ENCODE peak calls at places on chromosome 1, in eight cellular contexts. N is CD8-positive, alpha-beta memory T cell; J is mesendoderm; A is HAP-1; T is pancreas; Z is colonic mucosa; K is mucosa of descending colon; H is tibial artery. M is an unnamed sample.

GRCh38 chr1:221670081-221670480 is 71.8 kb downstream of the DUSP10 start:
- DNase-seq in N (no peak), J (no peak), A (no peak), T (no peak), Z (no peak), K (no peak), H (no peak), M (no peak)

GRCh38 chr1:201491896-201492511 is 14.9 kb downstream of the CSRP1 start:
- DNase-seq in N (no peak), J (no peak), A (no peak), T (no peak), Z (no peak), K (no peak), H (no peak), M (no peak)

GRCh38 chr1:33343539-33343938 is 22.6 kb upstream of the A3GALT2 start:
- DNase-seq in N (no peak), J (no peak), A (no peak), T (no peak), Z (no peak), K (no peak), H (peak; percentile 68), M (no peak)

GRCh38 chr1:45943185-45943584 is 139.8 kb downstream of the MAST2 start:
- DNase-seq in N (no peak), J (no peak), A (no peak), T (no peak), Z (no peak), K (no peak), H (no peak), M (no peak)

GRCh38 chr1:22268327-22268726 is 125.4 kb upstream of the WNT4 start:
- DNase-seq in N (no peak), J (no peak), A (no peak), T (no peak), Z (no peak), K (no peak), H (no peak), M (no peak)

GRCh38 chr1:100735244-100735643 is 15.7 kb downstream of the VCAM1 start:
- DNase-seq in N (no peak), J (peak; percentile 25), A (no peak), T (no peak), Z (no peak), K (no peak), H (no peak), M (no peak)

GRCh38 chr1:230236301-230236700 is 169.3 kb downstream of the GALNT2 start:
- DNase-seq in N (no peak), J (peak; percentile 69), A (no peak), T (no peak), Z (no peak), K (no peak), H (no peak), M (no peak)

GRCh38 chr1:30911061-30911954 is 2.8 kb upstream of the SDC3 start:
- DNase-seq in N (peak; percentile 23), J (peak; percentile 91), A (peak; percentile 77), T (peak; percentile 83), Z (peak; percentile 91), K (peak; percentile 86), H (peak; percentile 92), M (peak; percentile 88)

GRCh38 chr1:53541761-53542550 is 82.8 kb downstream of the DMRTB1 start:
- DNase-seq in N (no peak), J (peak; percentile 38), A (no peak), T (no peak), Z (no peak), K (peak; percentile 40), H (peak; percentile 74), M (peak; percentile 79)

GRCh38 chr1:234956821-234957329 is 171.8 kb downstream of the TOMM20 start:
- DNase-seq in N (no peak), J (peak; percentile 63), A (no peak), T (no peak), Z (peak; percentile 40), K (peak; percentile 67), H (no peak), M (peak; percentile 57)

DNA sequence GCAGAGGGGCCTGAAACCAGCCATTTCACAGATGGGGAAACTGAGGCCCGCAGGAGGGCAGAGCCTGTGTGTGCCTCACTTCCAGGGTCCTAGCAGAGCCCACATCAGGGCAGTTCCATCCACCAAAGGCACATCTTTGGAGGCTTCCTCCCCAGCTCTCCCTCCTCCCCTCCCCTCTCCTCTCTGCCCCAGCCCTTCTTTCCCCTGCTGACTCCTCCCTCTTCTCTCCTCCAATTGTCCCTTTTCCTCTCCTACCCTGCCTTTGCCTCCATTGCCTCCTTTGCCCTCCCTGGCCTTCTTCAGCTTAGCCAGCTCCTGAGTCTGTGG is 56.6 kb downstream of the TMEM53 start:
- DNase-seq in N (no peak), J (no peak), A (no peak), T (no peak), Z (no peak), K (no peak), H (no peak), M (no peak)
- H3K4me3 ChIP-seq in N (no peak overlapping the region), J (no peak overlapping the region), A (no peak overlapping the region), T (peak overlapping the region; percentile 43), Z (no peak overlapping the region), K (no peak overlapping the region), H (no peak overlapping the region), M (peak overlapping the region; percentile 48)

GRCh38 chr1:177181631-177182291 is 11.0 kb downstream of the BRINP2 start:
- DNase-seq in N (no peak), J (peak; percentile 97), A (peak; percentile 58), T (peak; percentile 27), Z (peak; percentile 45), K (no peak), H (peak; percentile 66), M (no peak)
- H3K4me3 ChIP-seq in N (no peak overlapping the region), J (no peak overlapping the region), A (no peak overlapping the region), T (peak overlapping the region; percentile 17), Z (no peak overlapping the region), K (no peak overlapping the region), H (peak overlapping the region; percentile 26), M (peak overlapping the region; percentile 19)

GRCh38 chr1:82245345-82246014 is 444.7 kb downstream of the ADGRL2 start:
- DNase-seq in N (no peak), J (no peak), A (no peak), T (no peak), Z (no peak), K (no peak), H (no peak), M (no peak)
- H3K4me3 ChIP-seq in N (no peak overlapping the region), J (no peak overlapping the region), A (no peak overlapping the region), T (no peak overlapping the region), Z (no peak overlapping the region), K (no peak overlapping the region), H (no peak overlapping the region), M (no peak overlapping the region)

GRCh38 chr1:27862671-27863551 is 9.4 kb upstream of the THEMIS2 start:
- DNase-seq in N (no peak), J (peak; percentile 83), A (no peak), T (peak; percentile 65), Z (peak; percentile 46), K (peak; percentile 50), H (peak; percentile 82), M (no peak)
- H3K4me3 ChIP-seq in N (no peak overlapping the region), J (no peak overlapping the region), A (no peak overlapping the region), T (no peak overlapping the region), Z (no peak overlapping the region), K (no peak overlapping the region), H (no peak overlapping the region), M (no peak overlapping the region)

GRCh38 chr1:153614189-153614900 is 1.4 kb upstream of the S100A16 start:
- DNase-seq in N (no peak), J (no peak), A (no peak), T (no peak), Z (no peak), K (no peak), H (no peak), M (no peak)
- H3K4me3 ChIP-seq in N (no peak overlapping the region), J (no peak overlapping the region), A (no peak overlapping the region), T (no peak overlapping the region), Z (no peak overlapping the region), K (no peak overlapping the region), H (no peak overlapping the region), M (peak overlapping the region; percentile 41)

GRCh38 chr1:241637604-241638003 is 2.6 kb downstream of the CHML start:
- DNase-seq in N (no peak), J (peak; percentile 79), A (no peak), T (no peak), Z (no peak), K (no peak), H (no peak), M (no peak)
- H3K4me3 ChIP-seq in N (no peak overlapping the region), J (no peak overlapping the region), A (peak overlapping the region; percentile 64), T (peak overlapping the region; percentile 7), Z (no peak overlapping the region), K (no peak overlapping the region), H (no peak overlapping the region), M (no peak overlapping the region)

GRCh38 chr1:18132022-18132706 is 24.6 kb downstream of the IGSF21 start:
- DNase-seq in N (no peak), J (no peak), A (no peak), T (no peak), Z (no peak), K (no peak), H (no peak), M (no peak)

GRCh38 chr1:18134324-18135046 is 26.9 kb downstream of the IGSF21 start:
- DNase-seq in N (no peak), J (no peak), A (no peak), T (no peak), Z (no peak), K (no peak), H (no peak), M (no peak)

GRCh38 chr1:18128298-18128697 is 20.7 kb downstream of the IGSF21 start:
- DNase-seq in N (no peak), J (no peak), A (no peak), T (no peak), Z (peak; percentile 55), K (no peak), H (no peak), M (no peak)

GRCh38 chr1:18130356-18130755 is 22.8 kb downstream of the IGSF21 start:
- DNase-seq in N (no peak), J (no peak), A (no peak), T (no peak), Z (no peak), K (no peak), H (no peak), M (no peak)

GRCh38 chr1:18132707-18133066 is 25.1 kb downstream of the IGSF21 start:
- DNase-seq in N (no peak), J (no peak), A (no peak), T (no peak), Z (no peak), K (no peak), H (no peak), M (no peak)
- H3K4me3 ChIP-seq in N (no peak overlapping the region), J (no peak overlapping the region), A (no peak overlapping the region), T (no peak overlapping the region), Z (no peak overlapping the region), K (no peak overlapping the region), H (no peak overlapping the region), M (no peak overlapping the region)